ENCODE peak calls at places on chromosomes 1 and 21, in ten cellular contexts. Y, N, Q, I, L, G, C, E, K and R are unnamed samples.

GRCh38 chr21:35651166-35651565 is 409.2 kb downstream of the SETD4 start:
- DNase-seq in Y (no peak), N (no peak), Q (no peak), I (no peak), L (no peak), G (no peak), C (no peak), E (no peak), K (no peak), R (no peak)

GRCh38 chr1:67559222-67559700 is 125.7 kb upstream of the GADD45A start:
- DNase-seq in Y (no peak), N (peak; percentile 81), Q (peak; percentile 86), I (peak; percentile 41), L (peak; percentile 77), G (no peak), C (peak; percentile 36), E (peak; percentile 88), K (peak; percentile 56), R (peak; percentile 12)

GRCh38 chr21:25024639-25025038 is 582.6 kb downstream of the MRPL39 start:
- DNase-seq in Y (no peak), N (no peak), Q (peak; percentile 28), I (no peak), L (no peak), G (no peak), C (no peak), E (peak; percentile 48), K (no peak), R (no peak)

GRCh38 chr1:211885746-211886522 is 55.4 kb upstream of the LPGAT1 start:
- DNase-seq in Y (no peak), N (no peak), Q (no peak), I (no peak), L (no peak), G (no peak), C (no peak), E (no peak), K (no peak), R (no peak)

GRCh38 chr1:1255078-1255477 is 8.6 kb upstream of the C1QTNF12 start:
- DNase-seq in Y (no peak), N (no peak), Q (peak; percentile 37), I (no peak), L (no peak), G (no peak), C (no peak), E (no peak), K (no peak), R (no peak)

GRCh38 chr1:167360120-167360519 is 139.4 kb downstream of the POU2F1 start:
- DNase-seq in Y (no peak), N (no peak), Q (no peak), I (no peak), L (no peak), G (no peak), C (no peak), E (no peak), K (no peak), R (no peak)

GRCh38 chr1:239493736-239494285 is 107.4 kb downstream of the CHRM3 start:
- DNase-seq in Y (no peak), N (no peak), Q (no peak), I (no peak), L (no peak), G (no peak), C (no peak), E (no peak), K (no peak), R (no peak)

GRCh38 chr1:100213141-100213540 is 35.1 kb upstream of the LRRC39 start:
- DNase-seq in Y (no peak), N (no peak), Q (peak; percentile 57), I (no peak), L (no peak), G (no peak), C (no peak), E (no peak), K (peak; percentile 44), R (no peak)

GRCh38 chr1:156912861-156913808 is 7.3 kb upstream of the LRRC71 start:
- DNase-seq in Y (no peak), N (no peak), Q (peak; percentile 58), I (no peak), L (no peak), G (no peak), C (no peak), E (no peak), K (peak; percentile 86), R (no peak)

GRCh38 chr1:94863919-94864318 is 43.8 kb downstream of the SLC44A3 start:
- DNase-seq in Y (peak; percentile 46), N (peak; percentile 19), Q (no peak), I (no peak), L (peak; percentile 63), G (no peak), C (no peak), E (no peak), K (no peak), R (no peak)

GRCh38 chr1:2801535-2802291 is at the start of gene TTC34:
- DNase-seq in Y (no peak), N (peak; percentile 13), Q (no peak), I (no peak), L (no peak), G (peak; percentile 27), C (peak; percentile 35), E (peak; percentile 75), K (no peak), R (no peak)

GRCh38 chr1:218426343-218426657 is 81.2 kb downstream of the TGFB2 start:
- DNase-seq in Y (no peak), N (no peak), Q (no peak), I (no peak), L (peak; percentile 23), G (no peak), C (no peak), E (no peak), K (no peak), R (no peak)

GRCh38 chr1:2530501-2531361 is 668 bp upstream of the HES5 start:
- DNase-seq in Y (no peak), N (no peak), Q (peak; percentile 79), I (no peak), L (no peak), G (no peak), C (no peak), E (no peak), K (no peak), R (peak; percentile 52)

GRCh38 chr21:46003575-46004007 is 22.0 kb downstream of the COL6A1 start:
- DNase-seq in Y (no peak), N (no peak), Q (peak; percentile 43), I (peak; percentile 17), L (no peak), G (no peak), C (peak; percentile 20), E (peak; percentile 74), K (peak; percentile 26), R (no peak)

DNA sequence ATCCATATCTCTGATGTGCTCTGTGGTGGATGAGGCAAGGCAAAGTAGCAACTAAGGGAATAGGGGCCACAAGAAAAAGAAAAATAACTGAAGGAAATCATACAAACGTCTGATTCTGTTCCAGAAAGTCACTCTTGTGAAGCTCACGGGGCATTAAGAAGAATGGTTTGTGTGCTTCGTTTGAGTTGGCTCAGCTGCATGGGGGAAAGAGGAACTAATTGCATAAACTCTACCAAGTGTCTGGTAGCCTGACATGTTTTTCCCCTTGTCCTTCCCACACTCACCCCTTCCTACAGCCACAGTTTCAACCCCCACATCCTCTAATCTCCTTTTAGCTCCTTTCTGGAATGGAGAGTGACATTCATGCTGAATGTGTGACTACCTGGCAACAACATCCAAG is 439.8 kb downstream of the TTLL7 start:
- DNase-seq in Y (no peak), N (no peak), Q (no peak), I (no peak), L (no peak), G (no peak), C (no peak), E (no peak), K (no peak), R (no peak)
- H3K27ac ChIP-seq in Y (no peak overlapping the region), N (no peak overlapping the region), Q (no peak overlapping the region), I (no peak overlapping the region), L (no peak overlapping the region), G (no peak overlapping the region), C (no peak overlapping the region), E (peak overlapping the region; percentile 36), K (peak overlapping the region; percentile 3), R (no peak overlapping the region)

DNA sequence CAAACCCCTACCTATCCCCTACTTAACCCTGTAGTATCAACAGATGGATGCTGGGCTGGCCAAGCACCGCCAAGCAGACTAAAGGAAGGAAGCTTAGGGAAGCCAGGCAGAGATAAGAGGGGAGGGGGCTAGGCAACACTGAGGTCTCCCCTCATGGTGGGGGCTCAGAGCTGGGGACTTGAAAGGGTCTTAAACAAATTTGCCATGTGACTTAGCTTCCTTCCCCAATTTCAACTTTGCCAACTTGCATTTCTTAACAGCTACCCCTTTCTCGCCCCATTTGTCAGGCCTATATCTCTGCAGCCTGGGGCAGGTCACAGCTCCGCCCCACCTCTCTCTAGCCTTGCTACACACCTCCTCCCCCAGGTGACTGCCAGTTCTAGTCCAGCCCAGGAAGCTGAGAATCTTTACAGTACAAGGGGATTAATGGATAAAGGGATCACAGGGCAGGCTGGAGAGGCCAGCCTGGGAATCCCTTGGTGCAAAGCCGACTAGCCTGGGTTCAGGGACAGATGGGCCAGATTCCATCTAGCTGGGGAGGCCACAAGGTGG is 3.4 kb downstream of the KIF21B start:
- DNase-seq in Y (no peak), N (no peak), Q (no peak), I (no peak), L (no peak), G (no peak), C (no peak), E (no peak), K (peak; percentile 89), R (no peak)
- H3K27ac ChIP-seq in Y (no peak overlapping the region), N (no peak overlapping the region), Q (no peak overlapping the region), I (no peak overlapping the region), L (no peak overlapping the region), G (no peak overlapping the region), C (no peak overlapping the region), E (no peak overlapping the region), K (no peak overlapping the region), R (peak overlapping the region; percentile 64)

DNA sequence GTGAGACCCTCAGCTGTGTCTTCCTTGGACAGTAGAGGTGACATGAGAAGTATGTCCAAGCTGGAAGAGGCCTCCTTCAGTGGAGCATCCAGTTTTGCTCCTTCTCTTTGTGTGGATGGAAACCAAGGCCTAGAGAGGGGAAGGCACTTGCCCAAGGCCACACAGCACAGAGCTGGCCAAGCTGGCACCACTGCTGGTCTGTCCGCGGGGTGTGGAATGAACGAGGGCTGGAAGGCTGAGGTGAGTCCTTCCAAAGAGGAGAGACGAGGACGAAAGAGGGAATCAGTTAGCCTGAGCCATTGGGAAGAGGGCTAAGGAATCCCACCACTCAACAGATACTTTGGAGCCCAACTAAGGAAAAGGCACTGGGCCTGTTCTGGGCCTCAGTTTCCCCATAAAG is 27.8 kb upstream of the SELENON start:
- DNase-seq in Y (no peak), N (no peak), Q (no peak), I (no peak), L (no peak), G (no peak), C (no peak), E (no peak), K (no peak), R (no peak)
- H3K27ac ChIP-seq in Y (no peak overlapping the region), N (peak overlapping the region; percentile 64), Q (no peak overlapping the region), I (no peak overlapping the region), L (no peak overlapping the region), G (peak overlapping the region; percentile 54), C (peak overlapping the region; percentile 69), E (no peak overlapping the region), K (peak overlapping the region; percentile 90), R (no peak overlapping the region)

DNA sequence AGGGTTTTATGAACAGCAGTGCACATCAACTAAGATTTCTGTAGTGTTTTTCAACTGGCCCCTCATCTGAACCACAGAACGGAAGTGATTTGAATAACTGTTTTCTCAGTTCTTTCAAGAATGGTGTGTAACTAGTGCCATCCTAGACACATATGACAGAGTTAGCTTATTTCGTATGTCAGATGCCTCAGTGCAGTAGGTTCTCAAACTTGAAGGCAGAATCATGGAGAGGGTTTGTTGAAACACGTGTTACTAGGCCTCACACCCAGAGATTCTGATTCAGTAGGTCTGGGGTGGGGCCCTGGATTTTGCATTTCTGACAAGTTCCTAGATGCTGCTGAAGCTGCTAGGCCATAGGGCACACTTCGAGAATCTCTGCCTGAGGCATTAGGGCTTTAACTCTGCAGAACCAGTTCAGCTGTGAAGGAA is 49.0 kb downstream of the SCCPDH start:
- DNase-seq in Y (no peak), N (no peak), Q (no peak), I (no peak), L (no peak), G (no peak), C (no peak), E (no peak), K (no peak), R (no peak)
- H3K27ac ChIP-seq in Y (no peak overlapping the region), N (no peak overlapping the region), Q (no peak overlapping the region), I (no peak overlapping the region), L (no peak overlapping the region), G (no peak overlapping the region), C (no peak overlapping the region), E (no peak overlapping the region), K (no peak overlapping the region), R (no peak overlapping the region)